ENCODE peak calls at places on chromosome 7, in seven cellular contexts. Z, D, U, S, E, C and X are unnamed samples.

GRCh38 chr7:26863504-26864308 is 684 bp downstream of the SKAP2 start:
- DNase-seq in D (peak; percentile 42), E (peak; percentile 12), S (no peak), U (no peak), C (peak; percentile 37), Z (peak; percentile 18), X (no peak)

GRCh38 chr7:24907311-24907886 is 72.6 kb downstream of the OSBPL3 start:
- DNase-seq in Z (peak; percentile 65), C (peak; percentile 44), E (no peak), S (no peak), D (peak; percentile 56), U (no peak), X (no peak)

GRCh38 chr7:11437987-11438386 is 394.0 kb downstream of the THSD7A start:
- DNase-seq in E (no peak), Z (no peak), U (no peak), D (no peak), C (no peak), S (no peak), X (peak; percentile 20)

GRCh38 chr7:31850601-31851000 is 163.6 kb downstream of the PPP1R17 start:
- DNase-seq in D (no peak), Z (no peak), E (no peak), U (no peak), C (no peak), S (no peak), X (no peak)

GRCh38 chr7:63114371-63114985 is 884.2 kb upstream of the ZNF722 start:
- DNase-seq in E (no peak), Z (no peak), S (peak; percentile 10), U (no peak), D (no peak), C (no peak), X (no peak)

GRCh38 chr7:84848219-84848973 is 338.5 kb downstream of the SEMA3D start:
- DNase-seq in D (no peak), S (no peak), Z (no peak), U (no peak), C (no peak), E (no peak), X (no peak)

GRCh38 chr7:152505606-152506005 is 69.8 kb upstream of the KMT2C start:
- DNase-seq in Z (no peak), U (no peak), E (no peak), C (no peak), D (no peak), S (no peak), X (no peak)

GRCh38 chr7:44764665-44765578 is 16.3 kb downstream of the ZMIZ2 start:
- DNase-seq in Z (no peak), C (no peak), E (no peak), U (no peak), S (peak; percentile 49), D (no peak), X (no peak)

GRCh38 chr7:46600340-46600739 is 679.3 kb upstream of the IGFBP3 start:
- DNase-seq in E (no peak), D (no peak), C (no peak), S (no peak), U (no peak), Z (no peak), X (no peak)

GRCh38 chr7:129083525-129083924 is 28.6 kb upstream of the TNPO3 start:
- DNase-seq in D (no peak), C (no peak), Z (no peak), E (no peak), S (no peak), U (no peak), X (no peak)

GRCh38 chr7:45646996-45647411 is 72.8 kb downstream of the ADCY1 start:
- DNase-seq in S (peak; percentile 82), C (no peak), E (no peak), Z (no peak), U (peak; percentile 53), D (no peak), X (no peak)

GRCh38 chr7:143345428-143345900 is 17.0 kb downstream of the FAM131B start:
- DNase-seq in S (peak; percentile 71), D (peak; percentile 81), U (peak; percentile 82), E (no peak), Z (peak; percentile 73), C (no peak), X (no peak)

GRCh38 chr7:50792342-50793114 is 9.8 kb upstream of the GRB10 start:
- DNase-seq in S (peak; percentile 58), C (no peak), U (no peak), E (no peak), D (peak; percentile 69), Z (no peak), X (peak; percentile 53)

DNA sequence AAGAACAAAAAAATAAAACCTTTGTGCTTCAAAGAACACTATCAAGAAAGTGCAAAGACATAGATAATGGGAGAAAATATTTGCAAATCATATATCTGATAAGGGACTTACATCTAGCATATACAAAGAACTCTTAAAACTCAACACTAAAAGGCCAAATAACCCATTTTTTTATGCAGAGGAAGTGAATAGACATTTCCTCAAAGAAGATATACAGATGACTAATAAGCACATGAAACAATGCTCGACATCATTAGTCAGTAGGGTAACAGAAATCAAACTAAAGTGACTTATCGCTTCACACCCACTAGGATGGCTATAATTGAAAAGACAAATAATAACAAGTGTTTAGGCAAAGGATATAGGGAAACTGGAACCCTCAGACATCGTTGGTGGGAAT is 78.0 kb downstream of the MALSU1 start:
- DNase-seq in E (no peak), S (no peak), C (no peak), U (no peak), Z (no peak), D (no peak), X (no peak)
- TF ChIP-seq JUND in E (no peak), S (no peak), C (no peak), U (no peak), Z (no peak), D (no peak), X (no peak)

DNA sequence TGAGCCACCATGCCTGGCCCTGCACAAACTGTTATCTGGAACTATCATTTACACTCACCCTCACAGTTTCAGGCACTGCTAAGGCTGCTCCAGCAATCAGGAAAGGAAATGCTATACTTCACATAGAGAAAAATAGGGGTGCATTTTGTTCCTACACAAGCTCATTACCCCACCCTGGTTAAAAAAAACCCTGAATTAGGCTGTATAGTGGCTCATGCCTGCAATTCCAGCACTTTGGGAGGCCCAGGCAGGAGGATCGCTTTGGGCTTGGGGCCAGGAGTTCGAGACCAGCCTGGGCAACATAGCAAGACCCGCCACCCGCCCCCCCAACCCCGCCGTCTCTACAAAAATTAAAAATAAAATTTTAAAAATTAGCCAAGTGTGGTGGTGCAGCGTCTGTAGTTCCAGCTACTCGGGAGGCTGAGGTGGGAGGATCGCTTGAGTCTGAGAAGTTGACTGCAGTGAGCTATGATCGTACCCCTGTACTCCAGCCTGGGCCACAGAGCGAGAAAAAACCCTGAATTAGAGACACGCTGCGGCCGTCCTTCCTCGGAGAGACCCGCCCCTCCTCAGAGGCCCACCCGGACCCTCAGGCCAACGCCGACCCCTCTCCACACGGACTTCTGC is 539 bp downstream of the PTCD1 start:
- DNase-seq in D (no peak), Z (no peak), E (no peak), C (no peak), U (no peak), S (no peak), X (no peak)
- TF ChIP-seq JUND in D (no peak), Z (no peak), E (no peak), C (no peak), U (no peak), S (no peak), X (no peak)

GRCh38 chr7:154675560-154675959 is 327.4 kb downstream of the PAXIP1 start:
- DNase-seq in C (no peak), S (no peak), D (no peak), E (no peak), U (no peak), Z (no peak), X (no peak)
- TF ChIP-seq JUND in C (no peak), S (no peak), D (no peak), E (no peak), U (no peak), Z (no peak), X (no peak)

GRCh38 chr7:17275749-17276671 is 22.4 kb upstream of the AHR start:
- DNase-seq in U (no peak), E (peak; percentile 68), Z (no peak), S (no peak), C (no peak), D (no peak), X (peak; percentile 47)
- TF ChIP-seq JUND in U (no peak), E (no peak), Z (no peak), S (peak; percentile 49), C (no peak), D (no peak), X (peak; percentile 73)

GRCh38 chr7:119900996-119901395 is 372.0 kb upstream of the KCND2 start:
- DNase-seq in D (no peak), Z (no peak), C (no peak), S (no peak), E (no peak), U (no peak), X (no peak)
- TF ChIP-seq JUND in D (no peak), Z (no peak), C (no peak), S (no peak), E (no peak), U (no peak), X (no peak)

DNA sequence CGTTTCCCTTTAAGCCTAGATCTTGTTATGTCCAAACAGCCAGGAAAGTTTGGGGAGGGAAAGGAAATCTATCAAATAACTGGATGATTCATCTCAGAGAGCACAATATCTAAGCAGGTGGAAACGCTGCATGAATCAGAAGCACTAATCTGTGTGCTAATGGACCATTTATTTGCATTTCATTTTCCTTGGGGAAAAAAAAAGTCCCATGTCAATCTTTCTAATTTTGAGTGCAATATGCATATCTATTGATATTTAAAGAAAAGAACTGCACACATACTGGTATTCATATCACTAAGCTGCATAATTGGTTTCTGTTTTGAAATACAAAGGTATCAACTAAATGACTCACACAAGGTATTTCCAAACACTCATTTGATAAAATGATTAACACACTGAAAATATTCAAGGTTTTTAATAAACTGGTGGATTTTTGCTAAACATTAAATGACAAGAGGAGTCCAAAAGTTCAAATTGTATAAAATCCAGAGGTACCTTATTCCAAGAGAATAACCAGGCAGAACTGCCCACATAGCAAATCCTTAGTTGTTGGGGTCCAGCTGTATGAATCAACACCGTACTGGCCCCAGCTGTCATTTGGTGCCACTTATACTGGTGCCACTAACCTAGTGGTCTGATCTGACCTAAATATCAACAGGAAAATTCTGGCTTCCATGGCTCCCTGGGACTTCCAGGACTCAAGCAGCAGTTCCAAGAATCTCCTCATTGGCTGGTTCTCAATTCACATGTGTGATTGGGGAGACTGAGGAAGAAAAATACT is 122.2 kb upstream of the SP4 start:
- DNase-seq in C (no peak), D (no peak), S (no peak), Z (no peak), U (no peak), E (no peak), X (no peak)
- TF ChIP-seq JUND in C (no peak), D (no peak), S (no peak), Z (no peak), U (no peak), E (no peak), X (no peak)

DNA sequence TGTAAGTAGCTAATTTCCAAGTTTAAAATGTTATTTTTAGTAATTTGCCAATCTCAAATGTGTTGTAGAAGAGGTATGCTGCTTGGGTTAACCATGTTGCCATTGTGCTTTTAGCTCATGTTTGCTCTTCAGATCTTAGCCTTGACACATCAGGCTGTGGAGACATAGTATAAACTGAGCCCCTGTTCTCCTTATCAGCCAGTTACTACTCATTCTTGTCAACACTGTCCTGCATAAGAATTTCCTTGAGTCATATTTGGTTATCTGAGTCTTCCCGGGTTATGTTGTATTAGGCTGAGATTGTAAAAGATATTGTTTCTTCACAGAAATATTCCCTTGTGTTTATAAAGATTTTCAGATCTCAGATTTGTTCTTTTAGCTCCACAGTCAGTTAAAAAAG is 4.1 kb downstream of the SSBP1 start:
- DNase-seq in Z (no peak), C (no peak), E (no peak), D (no peak), S (no peak), U (no peak), X (no peak)
- TF ChIP-seq JUND in Z (no peak), C (no peak), E (no peak), D (no peak), S (no peak), U (no peak), X (no peak)